ENCODE peak calls at places on chromosomes 6 and 20, in five cellular contexts. X, Z, I, T and V are unnamed samples. For H3K4me1, H3K27me3 and H3K9me3, the result is how much of the 10 kb centered on the place peaks cover.

GRCh38 chr20:62359491-62360121 is 7.5 kb downstream of the LAMA5 start:
- DNase-seq in X (peak), Z (no peak), I (no peak), T (no peak), V (no peak)

GRCh38 chr6:51817832-51818231 is 269.6 kb downstream of the PKHD1 start:
- DNase-seq in X (no peak), Z (no peak), I (no peak), T (no peak), V (no peak)

GRCh38 chr6:5752282-5752681 is 254.4 kb downstream of the NRN1 start:
- DNase-seq in X (no peak), Z (no peak), I (no peak), T (peak), V (peak)

GRCh38 chr6:87710090-87710489 is 8.1 kb upstream of the AKIRIN2 start:
- DNase-seq in X (no peak), Z (no peak), I (no peak), T (no peak), V (no peak)

GRCh38 chr20:20360464-20360863 is 7.4 kb upstream of the INSM1 start:
- DNase-seq in X (no peak), Z (peak), I (peak), T (no peak), V (peak)

GRCh38 chr6:113428702-113429101 is 428.4 kb upstream of the MARCKS start:
- DNase-seq in X (no peak), Z (no peak), I (no peak), T (no peak), V (no peak)

GRCh38 chr20:2840967-2841531 is 504 bp downstream of the VPS16 start:
- DNase-seq in X (peak), Z (peak), I (peak), T (no peak), V (no peak)

GRCh38 chr6:53171605-53172467 is 23.2 kb upstream of the GCM1 start:
- DNase-seq in X (peak), Z (peak), I (peak), T (peak), V (peak)

GRCh38 chr6:143739341-143739851 is 61.6 kb downstream of the PHACTR2 start:
- DNase-seq in X (no peak), Z (no peak), I (no peak), T (no peak), V (no peak)

GRCh38 chr6:44151348-44152108 is 7.1 kb upstream of the CAPN11 start:
- DNase-seq in X (peak), Z (peak), I (peak), T (peak), V (peak)

GRCh38 chr20:16607364-16608264 is 34.4 kb upstream of the KIF16B start:
- DNase-seq in X (no peak), Z (no peak), I (peak), T (no peak), V (no peak)

GRCh38 chr6:157226026-157226639 is 97.2 kb downstream of the TMEM242 start:
- DNase-seq in X (no peak), Z (no peak), I (no peak), T (no peak), V (no peak)

GRCh38 chr6:141398954-141399353 is 733.8 kb upstream of the GJE1 start:
- DNase-seq in X (no peak), Z (no peak), I (no peak), T (no peak), V (no peak)

GRCh38 chr6:166046232-166046631 is 121.4 kb downstream of the TBXT start:
- DNase-seq in X (no peak), Z (peak), I (no peak), T (no peak), V (peak)

GRCh38 chr20:52649727-52650126 is 322.4 kb upstream of the TSHZ2 start:
- DNase-seq in X (no peak), Z (no peak), I (no peak), T (no peak), V (no peak)

GRCh38 chr20:33896509-33896908 is 85.4 kb downstream of the CHMP4B start:
- DNase-seq in X (no peak), Z (no peak), I (no peak), T (no peak), V (no peak)

GRCh38 chr6:131782764-131783163 is 25.1 kb upstream of the ENPP1 start:
- DNase-seq in X (no peak), Z (no peak), I (peak), T (no peak), V (no peak)

GRCh38 chr6:14772188-14772587 is 473.7 kb upstream of the JARID2 start:
- DNase-seq in X (no peak), Z (no peak), I (no peak), T (no peak), V (no peak)

GRCh38 chr20:47086316-47086715 is 191.7 kb downstream of the EYA2 start:
- DNase-seq in X (no peak), Z (no peak), I (no peak), T (no peak), V (no peak)

GRCh38 chr6:18042536-18043145 is 55.2 kb upstream of the KIF13A start:
- DNase-seq in X (no peak), Z (no peak), I (no peak), T (no peak), V (no peak)

GRCh38 chr20:51860015-51860882 is 57.9 kb upstream of the SALL4 start:
- DNase-seq in X (no peak), Z (peak), I (peak), T (no peak), V (no peak)

GRCh38 chr6:33839399-33840063 is 35.7 kb upstream of the MLN start:
- DNase-seq in X (no peak), Z (no peak), I (no peak), T (no peak), V (no peak)

GRCh38 chr6:142728910-142729481 is 216.0 kb downstream of the HIVEP2 start:
- DNase-seq in X (no peak), Z (no peak), I (no peak), T (no peak), V (no peak)

GRCh38 chr20:25699914-25700313 is 3.3 kb upstream of the ZNF337 start:
- DNase-seq in X (no peak), Z (no peak), I (no peak), T (no peak), V (no peak)

GRCh38 chr6:93849857-93850256 is 430.5 kb upstream of the EPHA7 start:
- DNase-seq in X (no peak), Z (no peak), I (no peak), T (no peak), V (no peak)

GRCh38 chr6:131250121-131250520 is 114.9 kb downstream of the AKAP7 start:
- DNase-seq in X (peak), Z (peak), I (peak), T (no peak), V (peak)

GRCh38 chr20:43448748-43449535 is 8.8 kb upstream of the SRSF6 start:
- DNase-seq in X (no peak), Z (no peak), I (peak), T (no peak), V (peak)

GRCh38 chr6:143108278-143108677 is 47.6 kb downstream of the AIG1 start:
- DNase-seq in X (no peak), Z (no peak), I (no peak), T (no peak), V (no peak)

GRCh38 chr20:53565254-53565653 is 28.4 kb downstream of the ZNF217 start:
- DNase-seq in X (no peak), Z (no peak), I (no peak), T (no peak), V (no peak)

GRCh38 chr6:37696220-37696840 is 1.4 kb downstream of the MDGA1 start:
- DNase-seq in X (no peak), Z (peak), I (peak), T (no peak), V (peak)

DNA sequence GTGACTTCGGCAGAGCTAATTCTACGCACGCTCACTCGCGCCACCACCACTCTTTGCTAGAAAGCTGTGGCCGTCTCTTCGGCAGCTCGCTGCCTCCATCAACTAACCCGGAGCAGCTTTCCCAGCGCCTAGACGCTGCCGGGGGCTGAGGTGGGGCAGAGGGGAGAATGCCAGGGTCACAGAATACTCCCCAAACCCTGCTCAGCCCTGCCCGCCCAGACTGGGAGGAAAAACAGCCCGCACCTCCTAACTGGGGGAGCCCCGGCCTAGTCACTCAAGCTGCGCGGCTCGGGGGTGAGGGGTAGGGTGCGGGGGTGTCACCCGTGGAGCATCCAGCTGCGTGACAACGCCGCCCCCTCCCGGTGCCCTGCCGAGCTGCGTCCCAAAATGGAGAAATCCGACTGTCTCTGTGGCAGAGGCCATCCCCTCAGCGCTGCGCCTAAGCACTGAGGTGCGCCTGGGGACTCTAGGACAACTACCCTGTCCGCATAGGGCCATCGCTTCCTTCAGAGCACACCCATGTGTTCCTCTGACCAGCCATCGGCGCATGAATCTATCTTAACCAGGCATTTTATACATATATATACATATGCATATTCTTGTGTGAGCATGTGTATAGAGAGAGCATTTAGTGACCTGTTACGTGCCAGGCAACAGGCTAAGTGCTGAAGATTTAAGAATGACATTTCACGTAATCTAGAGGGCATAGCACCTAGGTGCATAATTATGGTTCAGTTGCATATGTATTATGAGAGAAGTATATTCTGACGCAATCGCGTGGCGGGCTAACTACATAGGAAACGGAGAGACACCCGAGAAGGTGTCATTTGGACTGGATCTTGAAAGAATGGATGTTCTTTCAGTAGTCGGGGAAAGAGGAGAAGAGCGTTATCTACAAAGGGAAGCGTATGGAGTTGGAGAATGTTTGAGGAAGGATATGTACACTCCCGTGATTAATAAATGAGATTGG is 1.5 kb upstream of the TENT5A start:
- DNase-seq in X (peak), Z (peak), I (peak), T (no peak), V (peak)
- H3K4me1 ChIP-seq in X (under half), Z (under half), I (under half), T (under half), V (under half)

DNA sequence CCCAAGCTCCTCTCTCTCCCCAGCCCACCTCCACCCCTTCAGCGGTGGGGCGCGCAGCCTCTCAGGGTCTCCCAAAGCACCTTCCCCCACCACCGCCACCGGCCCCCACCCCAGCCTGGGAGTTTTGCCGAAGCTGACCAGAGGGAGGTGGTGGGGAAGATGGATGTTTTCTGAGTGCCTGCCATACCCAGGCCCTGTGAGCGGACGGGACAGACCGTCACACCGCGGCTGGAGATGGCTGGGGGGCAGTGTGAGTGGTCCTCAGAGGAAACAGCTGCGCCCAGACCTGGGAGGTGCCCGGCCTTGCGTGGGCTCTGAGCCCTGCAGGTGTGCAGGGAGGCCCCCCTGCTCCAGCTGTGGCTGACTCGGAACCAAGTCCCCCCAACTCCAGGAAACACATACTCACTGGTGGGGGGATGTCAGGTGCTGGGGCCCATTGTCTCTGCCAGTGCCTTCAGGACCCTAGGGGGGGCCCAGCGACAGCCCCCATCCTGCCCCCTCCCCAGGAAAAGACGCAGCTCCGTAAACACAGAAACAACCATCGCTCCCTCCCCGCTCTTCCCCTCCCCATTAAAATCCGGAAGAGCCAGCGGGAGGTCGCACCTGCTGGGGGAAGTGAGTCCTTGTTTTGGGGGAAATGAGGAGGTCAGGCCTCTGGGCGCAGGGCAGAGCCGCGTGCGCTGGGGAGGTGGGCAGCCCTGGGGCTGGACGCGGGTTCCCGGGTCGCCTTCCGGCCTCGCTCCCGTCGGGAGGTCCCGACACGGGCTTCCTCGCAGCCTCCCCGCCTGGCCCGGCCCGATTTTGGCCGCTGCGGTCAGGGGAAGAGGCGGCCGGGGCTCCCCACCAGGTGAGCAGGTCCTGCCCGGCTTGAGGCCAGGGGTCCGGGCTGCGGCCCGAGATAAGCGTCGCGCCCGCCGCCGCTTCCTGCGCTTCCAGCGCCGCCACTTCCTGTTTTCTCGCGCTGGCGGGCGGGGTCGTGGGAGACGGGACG is 6.1 kb downstream of the C20orf204 start:
- DNase-seq in X (no peak), Z (no peak), I (no peak), T (no peak), V (no peak)
- H3K27me3 ChIP-seq in X (half or more), Z (under half), I (under half), T (under half), V (under half)

GRCh38 chr20:15328084-15328483 is 990.7 kb upstream of the FLRT3 start:
- DNase-seq in X (no peak), Z (no peak), I (no peak), T (no peak), V (no peak)
- H3K9me3 ChIP-seq in X (under half), Z (under half), I (under half), T (under half), V (under half)

GRCh38 chr6:42393339-42393738 is 58.4 kb downstream of the TRERF1 start:
- DNase-seq in X (no peak), Z (no peak), I (peak), T (no peak), V (no peak)
- H3K4me1 ChIP-seq in X (under half), Z (under half), I (under half), T (under half), V (under half)